ENCODE peak calls at places on chromosome 17, in ten cellular contexts. One of them, this sample, is unnamed.

GRCh38 chr17:43766413-43767052 is 7.9 kb upstream of the SOST start:
- DNase-seq in GM23338: peak
- DNase-seq in transverse colon: peak
- DNase-seq in prostate gland: peak
- DNase-seq in upper lobe of left lung: no peak
- DNase-seq in endothelial cell of umbilical vein: peak
- DNase-seq in K562: peak
- DNase-seq in sigmoid colon: peak
- DNase-seq in breast epithelium: no peak
- DNase-seq in HCT116: peak
- DNase-seq in this sample: no peak

GRCh38 chr17:58147930-58148434 is at the start of gene OR4D1:
- DNase-seq in GM23338: no peak
- DNase-seq in transverse colon: no peak
- DNase-seq in prostate gland: no peak
- DNase-seq in upper lobe of left lung: no peak
- DNase-seq in endothelial cell of umbilical vein: no peak
- DNase-seq in K562: no peak
- DNase-seq in sigmoid colon: no peak
- DNase-seq in breast epithelium: no peak
- DNase-seq in HCT116: no peak
- DNase-seq in this sample: no peak

GRCh38 chr17:55513885-55514590 is 2.8 kb upstream of the SMIM36 start:
- DNase-seq in GM23338: peak
- DNase-seq in transverse colon: peak
- DNase-seq in prostate gland: peak
- DNase-seq in upper lobe of left lung: no peak
- DNase-seq in endothelial cell of umbilical vein: peak
- DNase-seq in K562: peak
- DNase-seq in sigmoid colon: peak
- DNase-seq in breast epithelium: peak
- DNase-seq in HCT116: peak
- DNase-seq in this sample: no peak

GRCh38 chr17:45740553-45741330 is 43.4 kb upstream of the CRHR1 start:
- DNase-seq in GM23338: peak
- DNase-seq in transverse colon: no peak
- DNase-seq in prostate gland: no peak
- DNase-seq in upper lobe of left lung: no peak
- DNase-seq in endothelial cell of umbilical vein: peak
- DNase-seq in K562: peak
- DNase-seq in sigmoid colon: peak
- DNase-seq in breast epithelium: no peak
- DNase-seq in HCT116: peak
- DNase-seq in this sample: no peak

GRCh38 chr17:10059684-10060211 is 138.7 kb downstream of the GAS7 start:
- DNase-seq in GM23338: peak
- DNase-seq in transverse colon: peak
- DNase-seq in prostate gland: no peak
- DNase-seq in upper lobe of left lung: no peak
- DNase-seq in endothelial cell of umbilical vein: no peak
- DNase-seq in K562: no peak
- DNase-seq in sigmoid colon: no peak
- DNase-seq in breast epithelium: no peak
- DNase-seq in HCT116: no peak
- DNase-seq in this sample: no peak

GRCh38 chr17:65401581-65401980 is 159.9 kb downstream of the AXIN2 start:
- DNase-seq in GM23338: no peak
- DNase-seq in transverse colon: no peak
- DNase-seq in prostate gland: no peak
- DNase-seq in upper lobe of left lung: no peak
- DNase-seq in endothelial cell of umbilical vein: peak
- DNase-seq in K562: no peak
- DNase-seq in sigmoid colon: no peak
- DNase-seq in breast epithelium: no peak
- DNase-seq in HCT116: no peak
- DNase-seq in this sample: no peak

GRCh38 chr17:20291853-20292252 is 175.5 kb downstream of the LGALS9B start:
- DNase-seq in GM23338: no peak
- DNase-seq in transverse colon: no peak
- DNase-seq in prostate gland: no peak
- DNase-seq in upper lobe of left lung: no peak
- DNase-seq in endothelial cell of umbilical vein: no peak
- DNase-seq in K562: no peak
- DNase-seq in sigmoid colon: no peak
- DNase-seq in breast epithelium: no peak
- DNase-seq in HCT116: no peak
- DNase-seq in this sample: peak

GRCh38 chr17:47978324-47978723 is 7.4 kb downstream of the CDK5RAP3 start:
- DNase-seq in GM23338: peak
- DNase-seq in transverse colon: peak
- DNase-seq in prostate gland: peak
- DNase-seq in upper lobe of left lung: no peak
- DNase-seq in endothelial cell of umbilical vein: peak
- DNase-seq in K562: peak
- DNase-seq in sigmoid colon: peak
- DNase-seq in breast epithelium: no peak
- DNase-seq in HCT116: no peak
- DNase-seq in this sample: no peak

GRCh38 chr17:68036304-68037147 is 991 bp downstream of the KPNA2 start:
- DNase-seq in GM23338: no peak
- DNase-seq in transverse colon: no peak
- DNase-seq in prostate gland: no peak
- DNase-seq in upper lobe of left lung: no peak
- DNase-seq in endothelial cell of umbilical vein: no peak
- DNase-seq in K562: no peak
- DNase-seq in sigmoid colon: no peak
- DNase-seq in breast epithelium: no peak
- DNase-seq in HCT116: peak
- DNase-seq in this sample: no peak

GRCh38 chr17:29242790-29243189 is 3.9 kb upstream of the CRYBA1 start:
- DNase-seq in GM23338: no peak
- DNase-seq in transverse colon: no peak
- DNase-seq in prostate gland: no peak
- DNase-seq in upper lobe of left lung: no peak
- DNase-seq in endothelial cell of umbilical vein: no peak
- DNase-seq in K562: no peak
- DNase-seq in sigmoid colon: no peak
- DNase-seq in breast epithelium: no peak
- DNase-seq in HCT116: no peak
- DNase-seq in this sample: no peak

GRCh38 chr17:29243792-29244191 is 2.9 kb upstream of the CRYBA1 start:
- DNase-seq in GM23338: peak
- DNase-seq in transverse colon: no peak
- DNase-seq in prostate gland: no peak
- DNase-seq in upper lobe of left lung: no peak
- DNase-seq in endothelial cell of umbilical vein: no peak
- DNase-seq in K562: peak
- DNase-seq in sigmoid colon: no peak
- DNase-seq in breast epithelium: no peak
- DNase-seq in HCT116: no peak
- DNase-seq in this sample: no peak

GRCh38 chr17:29242051-29242450 is 4.6 kb upstream of the CRYBA1 start:
- DNase-seq in GM23338: no peak
- DNase-seq in transverse colon: no peak
- DNase-seq in prostate gland: no peak
- DNase-seq in upper lobe of left lung: no peak
- DNase-seq in endothelial cell of umbilical vein: no peak
- DNase-seq in K562: no peak
- DNase-seq in sigmoid colon: no peak
- DNase-seq in breast epithelium: no peak
- DNase-seq in HCT116: no peak
- DNase-seq in this sample: no peak

GRCh38 chr17:29240477-29240876 is 6.2 kb upstream of the CRYBA1 start:
- DNase-seq in GM23338: no peak
- DNase-seq in transverse colon: no peak
- DNase-seq in prostate gland: no peak
- DNase-seq in upper lobe of left lung: no peak
- DNase-seq in endothelial cell of umbilical vein: no peak
- DNase-seq in K562: no peak
- DNase-seq in sigmoid colon: no peak
- DNase-seq in breast epithelium: no peak
- DNase-seq in HCT116: no peak
- DNase-seq in this sample: no peak

DNA sequence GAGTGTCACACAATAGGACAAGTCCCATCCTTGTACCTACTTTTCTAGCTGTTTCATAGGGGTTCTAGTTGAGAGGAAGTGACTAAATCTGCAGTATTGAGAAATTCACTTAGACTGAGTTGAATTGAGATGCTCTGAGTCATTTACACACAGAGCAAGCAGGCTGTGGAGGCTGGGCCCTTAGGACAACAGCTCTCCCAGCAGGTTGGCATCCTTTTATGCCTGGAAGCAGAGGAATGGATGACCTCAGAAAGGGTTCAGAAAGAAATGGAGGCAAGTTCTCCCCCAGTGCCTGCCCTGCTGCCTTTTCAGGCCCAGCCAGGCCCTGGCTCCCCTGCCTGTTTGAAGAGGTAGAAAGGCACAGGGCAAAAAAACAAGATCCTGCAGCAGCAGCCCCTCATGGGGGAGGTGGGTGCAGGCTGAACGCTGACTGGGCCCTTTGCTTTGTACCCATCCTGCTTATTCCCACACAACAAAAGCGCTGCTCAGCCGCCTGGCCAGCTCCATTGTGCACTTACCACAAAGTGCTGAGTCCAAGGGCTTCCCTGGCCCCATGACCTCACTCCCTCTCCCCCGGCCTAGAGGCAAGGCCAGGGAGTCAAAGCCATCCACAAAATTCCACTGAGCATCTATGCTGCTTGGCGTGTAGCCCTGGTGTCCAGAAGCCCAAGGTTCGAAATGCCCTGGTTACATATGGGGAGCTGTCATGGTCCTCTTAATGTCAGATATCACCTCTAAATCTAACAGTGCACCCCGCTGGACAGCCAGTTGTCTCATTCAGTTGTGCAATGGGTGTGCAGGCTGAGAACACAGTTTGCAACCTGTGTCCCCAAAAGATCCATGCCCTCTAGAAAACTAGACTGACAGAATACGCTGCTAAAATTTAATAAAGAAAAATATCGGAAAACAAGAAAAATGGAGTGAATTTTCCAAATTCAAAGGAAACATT is 5.4 kb upstream of the CRYBA1 start:
- DNase-seq in GM23338: peak
- DNase-seq in transverse colon: no peak
- DNase-seq in prostate gland: no peak
- DNase-seq in upper lobe of left lung: no peak
- DNase-seq in endothelial cell of umbilical vein: peak
- DNase-seq in K562: no peak
- DNase-seq in sigmoid colon: no peak
- DNase-seq in breast epithelium: peak
- DNase-seq in HCT116: peak
- DNase-seq in this sample: no peak
- TF ChIP-seq CTCF in GM23338: peak
- TF ChIP-seq CTCF in transverse colon: no peak
- TF ChIP-seq CTCF in prostate gland: no peak
- TF ChIP-seq CTCF in upper lobe of left lung: no peak
- TF ChIP-seq CTCF in endothelial cell of umbilical vein: no peak
- TF ChIP-seq CTCF in K562: peak
- TF ChIP-seq CTCF in sigmoid colon: no peak
- TF ChIP-seq CTCF in breast epithelium: no peak
- TF ChIP-seq CTCF in HCT116: peak
- TF ChIP-seq CTCF in this sample: no peak

DNA sequence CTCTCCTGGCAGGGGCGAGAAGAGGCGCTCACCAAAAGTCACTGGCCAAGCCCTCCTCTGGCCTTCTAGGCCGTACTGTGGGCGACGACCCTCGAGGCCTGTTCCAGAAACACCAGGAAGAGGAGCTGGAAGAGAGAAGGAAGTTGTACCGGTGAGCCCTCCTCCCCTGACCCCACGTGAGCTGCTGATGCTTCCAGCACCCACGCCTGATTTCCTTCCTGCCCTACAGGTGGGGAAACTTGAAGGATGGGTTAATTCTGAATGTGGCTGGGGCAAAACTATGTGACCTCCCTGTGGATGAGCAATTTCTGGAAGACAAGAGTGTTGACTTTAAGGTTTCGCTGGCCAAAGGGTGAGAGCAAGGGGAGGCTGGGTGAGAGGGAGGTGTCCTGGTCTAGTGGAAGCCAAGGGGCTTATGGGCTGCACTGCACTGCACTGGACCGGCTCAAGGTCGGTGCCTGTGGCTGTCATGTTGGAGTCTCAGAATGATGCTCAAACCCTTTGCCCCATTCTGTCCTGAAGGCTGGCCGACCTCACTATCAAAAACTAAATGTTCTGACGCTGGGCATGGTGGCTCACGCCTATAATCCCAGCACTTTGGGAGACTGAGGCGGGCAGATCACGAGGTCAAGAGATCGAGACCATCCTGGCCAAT is 6.2 kb downstream of the C17orf100 start:
- DNase-seq in GM23338: no peak
- DNase-seq in transverse colon: no peak
- DNase-seq in prostate gland: no peak
- DNase-seq in upper lobe of left lung: no peak
- DNase-seq in endothelial cell of umbilical vein: no peak
- DNase-seq in K562: no peak
- DNase-seq in sigmoid colon: no peak
- DNase-seq in breast epithelium: no peak
- DNase-seq in HCT116: no peak
- DNase-seq in this sample: no peak
- H3K4me3 ChIP-seq in GM23338: peak
- H3K4me3 ChIP-seq in transverse colon: no peak
- H3K4me3 ChIP-seq in prostate gland: no peak
- H3K4me3 ChIP-seq in upper lobe of left lung: peak
- H3K4me3 ChIP-seq in endothelial cell of umbilical vein: no peak
- H3K4me3 ChIP-seq in K562: no peak
- H3K4me3 ChIP-seq in sigmoid colon: no peak
- H3K4me3 ChIP-seq in breast epithelium: peak
- H3K4me3 ChIP-seq in HCT116: peak
- H3K4me3 ChIP-seq in this sample: no peak

DNA sequence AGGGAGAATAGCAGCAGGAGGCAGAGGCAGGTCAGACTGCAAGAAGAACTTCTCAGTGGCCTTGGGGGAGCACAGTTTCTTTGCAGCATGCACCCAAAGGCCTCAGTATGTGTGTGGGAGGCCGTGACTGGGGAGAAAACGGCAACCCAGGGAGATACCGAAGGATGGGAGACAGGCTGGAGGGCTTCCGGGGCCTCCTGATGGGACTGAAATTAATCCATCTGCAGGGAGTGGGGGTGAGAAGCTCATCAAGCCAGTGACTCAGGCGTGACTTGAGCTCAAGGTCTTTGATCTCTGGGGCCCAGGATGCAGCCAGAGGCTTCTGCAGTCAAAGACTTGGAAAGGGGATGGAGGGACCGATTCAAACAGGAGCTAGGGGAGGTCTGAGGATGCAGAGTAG is 5.1 kb upstream of the C17orf113 start:
- DNase-seq in GM23338: no peak
- DNase-seq in transverse colon: no peak
- DNase-seq in prostate gland: no peak
- DNase-seq in upper lobe of left lung: no peak
- DNase-seq in endothelial cell of umbilical vein: no peak
- DNase-seq in K562: peak
- DNase-seq in sigmoid colon: no peak
- DNase-seq in breast epithelium: no peak
- DNase-seq in HCT116: no peak
- DNase-seq in this sample: no peak
- TF ChIP-seq POLR2AphosphoS5 in GM23338: no peak
- TF ChIP-seq POLR2AphosphoS5 in transverse colon: no peak
- TF ChIP-seq POLR2AphosphoS5 in prostate gland: no peak
- TF ChIP-seq POLR2AphosphoS5 in upper lobe of left lung: no peak
- TF ChIP-seq POLR2AphosphoS5 in endothelial cell of umbilical vein: no peak
- TF ChIP-seq POLR2AphosphoS5 in K562: no peak
- TF ChIP-seq POLR2AphosphoS5 in sigmoid colon: no peak
- TF ChIP-seq POLR2AphosphoS5 in breast epithelium: no peak
- TF ChIP-seq POLR2AphosphoS5 in HCT116: no peak
- TF ChIP-seq POLR2AphosphoS5 in this sample: no peak

GRCh38 chr17:39352511-39352910 is 48.9 kb downstream of the FBXL20 start:
- DNase-seq in GM23338: peak
- DNase-seq in transverse colon: no peak
- DNase-seq in prostate gland: no peak
- DNase-seq in upper lobe of left lung: no peak
- DNase-seq in endothelial cell of umbilical vein: peak
- DNase-seq in K562: no peak
- DNase-seq in sigmoid colon: no peak
- DNase-seq in breast epithelium: no peak
- DNase-seq in HCT116: no peak
- DNase-seq in this sample: no peak
- TF ChIP-seq CTCF in GM23338: no peak
- TF ChIP-seq CTCF in transverse colon: no peak
- TF ChIP-seq CTCF in prostate gland: no peak
- TF ChIP-seq CTCF in upper lobe of left lung: no peak
- TF ChIP-seq CTCF in endothelial cell of umbilical vein: no peak
- TF ChIP-seq CTCF in K562: peak
- TF ChIP-seq CTCF in sigmoid colon: no peak
- TF ChIP-seq CTCF in breast epithelium: no peak
- TF ChIP-seq CTCF in HCT116: no peak
- TF ChIP-seq CTCF in this sample: no peak

This sample was measured in vagina.